ENCODE peak calls at places on chromosomes 16 and 17, in six cellular contexts. One of them, this sample, is unnamed.

GRCh38 chr17:2996208-2996855 is 67.1 kb downstream of the OR1D5 start:
- DNase-seq in tibial nerve: peak
- DNase-seq in stimulated activated CD8-positive, alpha-beta memory T cell treated with anti-CD3 and anti-CD28 coated beads, Interleukin-7, amount 100 ng/mL, for 4 hours: no peak
- DNase-seq in ELR: no peak
- DNase-seq in naive thymus-derived CD8-positive, alpha-beta T cell: no peak
- DNase-seq in dermis blood vessel endothelial cell: peak
- DNase-seq in this sample: no peak

GRCh38 chr17:57138956-57139576 is 54.0 kb downstream of the AKAP1 start:
- DNase-seq in naive thymus-derived CD8-positive, alpha-beta T cell: no peak
- DNase-seq in stimulated activated CD8-positive, alpha-beta memory T cell treated with anti-CD3 and anti-CD28 coated beads, Interleukin-7, amount 100 ng/mL, for 4 hours: no peak
- DNase-seq in tibial nerve: no peak
- DNase-seq in dermis blood vessel endothelial cell: no peak
- DNase-seq in ELR: peak
- DNase-seq in this sample: no peak

GRCh38 chr16:70253291-70254094 is 1.8 kb upstream of the EXOSC6 start:
- DNase-seq in ELR: peak
- DNase-seq in tibial nerve: no peak
- DNase-seq in dermis blood vessel endothelial cell: peak
- DNase-seq in stimulated activated CD8-positive, alpha-beta memory T cell treated with anti-CD3 and anti-CD28 coated beads, Interleukin-7, amount 100 ng/mL, for 4 hours: no peak
- DNase-seq in naive thymus-derived CD8-positive, alpha-beta T cell: peak
- DNase-seq in this sample: peak

GRCh38 chr17:80413771-80414507 is 1.0 kb upstream of the ENDOV start:
- DNase-seq in ELR: no peak
- DNase-seq in stimulated activated CD8-positive, alpha-beta memory T cell treated with anti-CD3 and anti-CD28 coated beads, Interleukin-7, amount 100 ng/mL, for 4 hours: no peak
- DNase-seq in naive thymus-derived CD8-positive, alpha-beta T cell: peak
- DNase-seq in dermis blood vessel endothelial cell: no peak
- DNase-seq in tibial nerve: no peak
- DNase-seq in this sample: no peak

GRCh38 chr16:57356547-57356946 is 2.0 kb upstream of the CCL22 start:
- DNase-seq in dermis blood vessel endothelial cell: no peak
- DNase-seq in tibial nerve: no peak
- DNase-seq in stimulated activated CD8-positive, alpha-beta memory T cell treated with anti-CD3 and anti-CD28 coated beads, Interleukin-7, amount 100 ng/mL, for 4 hours: no peak
- DNase-seq in naive thymus-derived CD8-positive, alpha-beta T cell: no peak
- DNase-seq in ELR: no peak
- DNase-seq in this sample: no peak

GRCh38 chr16:84513111-84514065 is 8.9 kb upstream of the MEAK7 start:
- DNase-seq in naive thymus-derived CD8-positive, alpha-beta T cell: no peak
- DNase-seq in ELR: peak
- DNase-seq in stimulated activated CD8-positive, alpha-beta memory T cell treated with anti-CD3 and anti-CD28 coated beads, Interleukin-7, amount 100 ng/mL, for 4 hours: no peak
- DNase-seq in dermis blood vessel endothelial cell: no peak
- DNase-seq in tibial nerve: no peak
- DNase-seq in this sample: no peak

GRCh38 chr17:14442798-14443553 is 142.1 kb downstream of the HS3ST3B1 start:
- DNase-seq in dermis blood vessel endothelial cell: no peak
- DNase-seq in naive thymus-derived CD8-positive, alpha-beta T cell: no peak
- DNase-seq in tibial nerve: no peak
- DNase-seq in stimulated activated CD8-positive, alpha-beta memory T cell treated with anti-CD3 and anti-CD28 coated beads, Interleukin-7, amount 100 ng/mL, for 4 hours: no peak
- DNase-seq in ELR: no peak
- DNase-seq in this sample: no peak

GRCh38 chr17:1001640-1002411 is 4.9 kb downstream of the TIMM22 start:
- DNase-seq in tibial nerve: peak
- DNase-seq in stimulated activated CD8-positive, alpha-beta memory T cell treated with anti-CD3 and anti-CD28 coated beads, Interleukin-7, amount 100 ng/mL, for 4 hours: no peak
- DNase-seq in dermis blood vessel endothelial cell: peak
- DNase-seq in ELR: peak
- DNase-seq in naive thymus-derived CD8-positive, alpha-beta T cell: no peak
- DNase-seq in this sample: no peak

GRCh38 chr17:5780476-5780875 is 196.2 kb upstream of the NLRP1 start:
- DNase-seq in naive thymus-derived CD8-positive, alpha-beta T cell: no peak
- DNase-seq in ELR: peak
- DNase-seq in dermis blood vessel endothelial cell: peak
- DNase-seq in tibial nerve: no peak
- DNase-seq in stimulated activated CD8-positive, alpha-beta memory T cell treated with anti-CD3 and anti-CD28 coated beads, Interleukin-7, amount 100 ng/mL, for 4 hours: no peak
- DNase-seq in this sample: no peak

GRCh38 chr16:55647798-55648197 is 8.0 kb upstream of the SLC6A2 start:
- DNase-seq in dermis blood vessel endothelial cell: peak
- DNase-seq in stimulated activated CD8-positive, alpha-beta memory T cell treated with anti-CD3 and anti-CD28 coated beads, Interleukin-7, amount 100 ng/mL, for 4 hours: no peak
- DNase-seq in tibial nerve: no peak
- DNase-seq in naive thymus-derived CD8-positive, alpha-beta T cell: no peak
- DNase-seq in ELR: no peak
- DNase-seq in this sample: no peak

GRCh38 chr16:76518791-76519190 is 241.6 kb downstream of the CNTNAP4 start:
- DNase-seq in tibial nerve: no peak
- DNase-seq in naive thymus-derived CD8-positive, alpha-beta T cell: no peak
- DNase-seq in dermis blood vessel endothelial cell: no peak
- DNase-seq in ELR: no peak
- DNase-seq in stimulated activated CD8-positive, alpha-beta memory T cell treated with anti-CD3 and anti-CD28 coated beads, Interleukin-7, amount 100 ng/mL, for 4 hours: no peak
- DNase-seq in this sample: no peak

GRCh38 chr17:59366040-59366757 is 34.7 kb downstream of the YPEL2 start:
- DNase-seq in stimulated activated CD8-positive, alpha-beta memory T cell treated with anti-CD3 and anti-CD28 coated beads, Interleukin-7, amount 100 ng/mL, for 4 hours: no peak
- DNase-seq in ELR: no peak
- DNase-seq in tibial nerve: no peak
- DNase-seq in naive thymus-derived CD8-positive, alpha-beta T cell: no peak
- DNase-seq in dermis blood vessel endothelial cell: peak
- DNase-seq in this sample: no peak

GRCh38 chr17:72591500-72592241 is 470.9 kb downstream of the SOX9 start:
- DNase-seq in tibial nerve: no peak
- DNase-seq in stimulated activated CD8-positive, alpha-beta memory T cell treated with anti-CD3 and anti-CD28 coated beads, Interleukin-7, amount 100 ng/mL, for 4 hours: no peak
- DNase-seq in ELR: peak
- DNase-seq in naive thymus-derived CD8-positive, alpha-beta T cell: no peak
- DNase-seq in dermis blood vessel endothelial cell: no peak
- DNase-seq in this sample: no peak

This sample was measured in central memory CD4-positive, alpha-beta T cell.